ENCODE peak calls at places on chromosomes 12 and 14, in five cellular contexts. One of them, this sample, is unnamed.

GRCh38 chr12:91267039-91267438 is 84.4 kb upstream of the DCN start:
- DNase-seq in GM12878: no peak
- DNase-seq in HepG2: no peak
- DNase-seq in K562: no peak
- DNase-seq in IMR-90: no peak
- DNase-seq in this sample: no peak

GRCh38 chr14:102590667-102591099 is 1.8 kb upstream of the RCOR1 start:
- DNase-seq in K562: peak; percentile 37
- DNase-seq in HepG2: peak; percentile 84
- DNase-seq in GM12878: no peak
- DNase-seq in IMR-90: peak; percentile 23
- DNase-seq in this sample: peak; percentile 53

GRCh38 chr14:39175445-39176262 is 600 bp downstream of the PNN start:
- DNase-seq in HepG2: peak; percentile 66
- DNase-seq in IMR-90: peak; percentile 21
- DNase-seq in GM12878: no peak
- DNase-seq in K562: no peak
- DNase-seq in this sample: peak; percentile 40

GRCh38 chr12:121543786-121544185 is 37.0 kb downstream of the KDM2B start:
- DNase-seq in IMR-90: no peak
- DNase-seq in K562: no peak
- DNase-seq in HepG2: no peak
- DNase-seq in GM12878: no peak
- DNase-seq in this sample: no peak

GRCh38 chr12:24911284-24911791 is 37.6 kb downstream of the BCAT1 start:
- DNase-seq in IMR-90: peak; percentile 98
- DNase-seq in HepG2: peak; percentile 94
- DNase-seq in GM12878: no peak
- DNase-seq in K562: no peak
- DNase-seq in this sample: no peak

GRCh38 chr14:48350971-48351370 is 675.6 kb upstream of the MDGA2 start:
- DNase-seq in IMR-90: peak; percentile 66
- DNase-seq in HepG2: no peak
- DNase-seq in K562: no peak
- DNase-seq in GM12878: no peak
- DNase-seq in this sample: no peak

GRCh38 chr14:52015411-52016030 is 26.2 kb downstream of the RTRAF start:
- DNase-seq in HepG2: peak; percentile 8
- DNase-seq in K562: no peak
- DNase-seq in IMR-90: peak; percentile 17
- DNase-seq in GM12878: no peak
- DNase-seq in this sample: peak; percentile 40

GRCh38 chr14:68479247-68479646 is 313.6 kb downstream of the ZFP36L1 start:
- DNase-seq in K562: no peak
- DNase-seq in GM12878: no peak
- DNase-seq in HepG2: no peak
- DNase-seq in IMR-90: peak; percentile 25
- DNase-seq in this sample: no peak

GRCh38 chr14:89933002-89933401 is 21.5 kb downstream of the EFCAB11 start:
- DNase-seq in HepG2: no peak
- DNase-seq in IMR-90: no peak
- DNase-seq in GM12878: no peak
- DNase-seq in K562: no peak
- DNase-seq in this sample: no peak

GRCh38 chr12:124179936-124180605 is 114.8 kb upstream of the RFLNA start:
- DNase-seq in HepG2: no peak
- DNase-seq in K562: no peak
- DNase-seq in IMR-90: no peak
- DNase-seq in GM12878: no peak
- DNase-seq in this sample: no peak

GRCh38 chr12:54725233-54725843 is 77.2 kb upstream of the DCD start:
- DNase-seq in IMR-90: no peak
- DNase-seq in K562: no peak
- DNase-seq in HepG2: peak; percentile 30
- DNase-seq in GM12878: no peak
- DNase-seq in this sample: no peak

GRCh38 chr14:68238956-68239355 is 419.4 kb downstream of the RAD51B start:
- DNase-seq in GM12878: no peak
- DNase-seq in K562: no peak
- DNase-seq in IMR-90: no peak
- DNase-seq in HepG2: no peak
- DNase-seq in this sample: no peak

GRCh38 chr12:75994069-75994740 is 37.4 kb downstream of the PHLDA1 start:
- DNase-seq in HepG2: no peak
- DNase-seq in GM12878: no peak
- DNase-seq in K562: no peak
- DNase-seq in IMR-90: no peak
- DNase-seq in this sample: no peak
- TF ChIP-seq MXI1 in HepG2: no peak
- TF ChIP-seq MXI1 in GM12878: no peak
- TF ChIP-seq MXI1 in K562: no peak
- TF ChIP-seq MXI1 in IMR-90: no peak
- TF ChIP-seq MXI1 in this sample: no peak

GRCh38 chr12:65891987-65892481 is 67.8 kb downstream of the HMGA2 start:
- DNase-seq in K562: no peak
- DNase-seq in GM12878: no peak
- DNase-seq in IMR-90: peak; percentile 99
- DNase-seq in HepG2: no peak
- DNase-seq in this sample: no peak
- TF ChIP-seq MXI1 in K562: no peak
- TF ChIP-seq MXI1 in GM12878: no peak
- TF ChIP-seq MXI1 in IMR-90: peak; percentile 74
- TF ChIP-seq MXI1 in HepG2: no peak
- TF ChIP-seq MXI1 in this sample: no peak

GRCh38 chr12:131851741-131852550 is 23.8 kb downstream of the MMP17 start:
- DNase-seq in GM12878: no peak
- DNase-seq in HepG2: no peak
- DNase-seq in IMR-90: no peak
- DNase-seq in K562: no peak
- DNase-seq in this sample: no peak
- TF ChIP-seq MXI1 in GM12878: no peak
- TF ChIP-seq MXI1 in HepG2: no peak
- TF ChIP-seq MXI1 in IMR-90: no peak
- TF ChIP-seq MXI1 in K562: no peak
- TF ChIP-seq MXI1 in this sample: no peak

DNA sequence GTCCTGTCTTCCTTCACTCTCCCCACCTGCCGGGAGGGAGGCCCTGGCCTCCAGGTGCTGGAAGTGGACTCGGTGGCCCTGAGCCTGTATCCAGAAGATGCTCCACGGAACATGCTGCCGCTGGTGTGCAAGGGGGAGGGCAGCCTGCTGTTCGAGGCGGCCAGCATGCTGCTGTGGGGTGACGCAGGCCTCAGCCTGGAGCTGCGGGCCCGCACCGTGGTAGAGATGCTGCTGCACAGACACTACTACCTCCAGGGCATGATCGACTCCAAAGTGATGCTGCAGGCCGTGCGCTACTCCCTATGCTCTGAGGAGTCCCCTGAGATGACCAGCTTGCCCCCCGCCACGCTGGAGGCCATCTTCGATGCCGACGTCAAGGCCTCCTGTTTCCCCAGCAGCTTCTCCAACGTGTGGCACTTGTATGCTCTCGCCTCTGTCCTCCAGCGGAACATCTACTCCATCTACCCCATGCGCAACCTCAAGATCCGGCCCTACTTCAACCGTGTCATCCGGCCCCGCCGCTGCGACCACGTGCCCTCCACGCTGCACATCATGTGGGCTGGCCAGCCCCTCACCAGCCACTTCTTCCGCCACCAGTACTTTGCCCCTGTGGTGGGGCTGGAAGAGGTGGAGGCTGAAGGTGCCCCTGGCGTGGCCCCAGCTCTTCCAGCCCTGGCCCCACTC is 8.8 kb downstream of the VRTN start:
- DNase-seq in K562: no peak
- DNase-seq in GM12878: no peak
- DNase-seq in IMR-90: no peak
- DNase-seq in HepG2: no peak
- DNase-seq in this sample: no peak
- TF ChIP-seq MXI1 in K562: no peak
- TF ChIP-seq MXI1 in GM12878: no peak
- TF ChIP-seq MXI1 in IMR-90: no peak
- TF ChIP-seq MXI1 in HepG2: no peak
- TF ChIP-seq MXI1 in this sample: no peak

GRCh38 chr14:105480165-105480564 is 5.5 kb downstream of the CRIP2 start:
- DNase-seq in IMR-90: no peak
- DNase-seq in GM12878: no peak
- DNase-seq in K562: no peak
- DNase-seq in HepG2: no peak
- DNase-seq in this sample: no peak
- TF ChIP-seq MXI1 in IMR-90: no peak
- TF ChIP-seq MXI1 in GM12878: no peak
- TF ChIP-seq MXI1 in K562: no peak
- TF ChIP-seq MXI1 in HepG2: no peak
- TF ChIP-seq MXI1 in this sample: no peak